ENCODE peak calls at places on chromosome 13, in eight cellular contexts. P is Peyer's patch; J is H9; Q is suprapubic skin; M is CD4-positive, CD25-positive, alpha-beta regulatory T cell; K is fibroblast of lung; F is MM.1S; D is pancreas. V is an unnamed sample.

GRCh38 chr13:48902421-48902820 is 73.3 kb upstream of the FNDC3A start:
- DNase-seq in P (no peak), J (peak; percentile 41), Q (no peak), M (no peak), K (no peak), F (no peak), D (no peak), V (no peak)

GRCh38 chr13:23447927-23448326 is 14.4 kb upstream of the SACS start:
- DNase-seq in P (no peak), J (no peak), Q (no peak), M (no peak), K (peak; percentile 67), F (no peak), D (no peak), V (no peak)

GRCh38 chr13:48318714-48319457 is 15.3 kb downstream of the RB1 start:
- DNase-seq in P (no peak), J (no peak), Q (no peak), M (no peak), K (no peak), F (no peak), D (peak; percentile 61), V (no peak)

GRCh38 chr13:62357887-62358645 is 942.4 kb upstream of the PCDH20 start:
- DNase-seq in P (no peak), J (peak; percentile 82), Q (no peak), M (no peak), K (peak; percentile 31), F (peak; percentile 33), D (no peak), V (no peak)

GRCh38 chr13:47474326-47474725 is 526.7 kb downstream of the SUCLA2 start:
- DNase-seq in P (no peak), J (no peak), Q (no peak), M (no peak), K (no peak), F (no peak), D (no peak), V (no peak)

GRCh38 chr13:41960195-41960699 is 662 bp downstream of the VWA8 start:
- DNase-seq in P (no peak), J (no peak), Q (no peak), M (no peak), K (peak; percentile 38), F (peak; percentile 11), D (no peak), V (no peak)

GRCh38 chr13:22082437-22083100 is 411.7 kb downstream of the FGF9 start:
- DNase-seq in P (no peak), J (no peak), Q (no peak), M (no peak), K (no peak), F (no peak), D (no peak), V (no peak)

GRCh38 chr13:26664942-26665341 is 95.6 kb downstream of the GPR12 start:
- DNase-seq in P (no peak), J (no peak), Q (no peak), M (no peak), K (no peak), F (no peak), D (no peak), V (no peak)

GRCh38 chr13:100139822-100140221 is 50.9 kb downstream of the PCCA start:
- DNase-seq in P (no peak), J (no peak), Q (no peak), M (no peak), K (peak; percentile 60), F (no peak), D (no peak), V (no peak)

GRCh38 chr13:43757266-43757665 is 29.5 kb downstream of the ENOX1 start:
- DNase-seq in P (no peak), J (no peak), Q (no peak), M (no peak), K (no peak), F (peak; percentile 6), D (no peak), V (no peak)

GRCh38 chr13:48448963-48449614 is 36.2 kb upstream of the LPAR6 start:
- DNase-seq in P (no peak), J (no peak), Q (no peak), M (no peak), K (peak; percentile 64), F (no peak), D (no peak), V (no peak)

GRCh38 chr13:106061781-106062180 is 473.7 kb downstream of the EFNB2 start:
- DNase-seq in P (no peak), J (no peak), Q (no peak), M (no peak), K (no peak), F (no peak), D (no peak), V (no peak)

GRCh38 chr13:67267136-67267535 is 37.0 kb upstream of the PCDH9 start:
- DNase-seq in P (no peak), J (no peak), Q (no peak), M (no peak), K (peak; percentile 78), F (no peak), D (no peak), V (no peak)

GRCh38 chr13:40477623-40478608 is 188.5 kb downstream of the FOXO1 start:
- DNase-seq in P (no peak), J (no peak), Q (no peak), M (no peak), K (peak; percentile 22), F (no peak), D (no peak), V (no peak)

GRCh38 chr13:103386341-103386740 is 320.1 kb upstream of the SLC10A2 start:
- DNase-seq in P (no peak), J (no peak), Q (no peak), M (no peak), K (peak; percentile 49), F (no peak), D (no peak), V (no peak)

GRCh38 chr13:97460004-97460756 is 26.2 kb downstream of the RAP2A start:
- DNase-seq in P (no peak), J (no peak), Q (no peak), M (no peak), K (peak; percentile 12), F (peak; percentile 84), D (no peak), V (no peak)

GRCh38 chr13:72952529-72953141 is 106.2 kb upstream of the KLF5 start:
- DNase-seq in P (no peak), J (no peak), Q (no peak), M (no peak), K (no peak), F (no peak), D (no peak), V (no peak)

DNA sequence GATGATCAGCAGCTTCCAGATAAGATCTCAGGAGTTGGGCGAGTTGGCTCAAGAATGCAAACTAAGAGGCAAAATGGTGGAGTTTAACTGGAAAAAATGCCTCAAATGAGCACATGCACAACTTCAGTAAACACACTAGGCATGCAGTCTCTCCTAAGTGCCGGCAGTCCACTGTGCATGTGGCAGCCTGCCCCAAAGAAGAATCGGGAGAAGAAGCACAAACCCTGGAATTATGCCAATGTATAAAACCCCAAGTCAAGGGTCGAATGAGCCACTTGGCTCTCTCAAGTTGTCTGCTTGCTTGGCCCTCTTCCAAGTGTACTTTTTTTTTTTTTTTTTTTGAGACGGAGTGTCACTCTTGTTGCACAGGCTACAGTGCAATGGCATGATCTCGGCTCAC is 53.3 kb upstream of the SLITRK1 start:
- DNase-seq in P (no peak), J (no peak), Q (no peak), M (no peak), K (no peak), F (no peak), D (no peak), V (no peak)
- H3K4me1 ChIP-seq in P (no peaks in the 10 kb centered on the region), J (peaks cover 2% of the 10 kb centered on the region), Q (no peaks in the 10 kb centered on the region), M (no peaks in the 10 kb centered on the region), K (no peaks in the 10 kb centered on the region), F (peaks cover 6% of the 10 kb centered on the region), D (no peaks in the 10 kb centered on the region), V (no peaks in the 10 kb centered on the region)

DNA sequence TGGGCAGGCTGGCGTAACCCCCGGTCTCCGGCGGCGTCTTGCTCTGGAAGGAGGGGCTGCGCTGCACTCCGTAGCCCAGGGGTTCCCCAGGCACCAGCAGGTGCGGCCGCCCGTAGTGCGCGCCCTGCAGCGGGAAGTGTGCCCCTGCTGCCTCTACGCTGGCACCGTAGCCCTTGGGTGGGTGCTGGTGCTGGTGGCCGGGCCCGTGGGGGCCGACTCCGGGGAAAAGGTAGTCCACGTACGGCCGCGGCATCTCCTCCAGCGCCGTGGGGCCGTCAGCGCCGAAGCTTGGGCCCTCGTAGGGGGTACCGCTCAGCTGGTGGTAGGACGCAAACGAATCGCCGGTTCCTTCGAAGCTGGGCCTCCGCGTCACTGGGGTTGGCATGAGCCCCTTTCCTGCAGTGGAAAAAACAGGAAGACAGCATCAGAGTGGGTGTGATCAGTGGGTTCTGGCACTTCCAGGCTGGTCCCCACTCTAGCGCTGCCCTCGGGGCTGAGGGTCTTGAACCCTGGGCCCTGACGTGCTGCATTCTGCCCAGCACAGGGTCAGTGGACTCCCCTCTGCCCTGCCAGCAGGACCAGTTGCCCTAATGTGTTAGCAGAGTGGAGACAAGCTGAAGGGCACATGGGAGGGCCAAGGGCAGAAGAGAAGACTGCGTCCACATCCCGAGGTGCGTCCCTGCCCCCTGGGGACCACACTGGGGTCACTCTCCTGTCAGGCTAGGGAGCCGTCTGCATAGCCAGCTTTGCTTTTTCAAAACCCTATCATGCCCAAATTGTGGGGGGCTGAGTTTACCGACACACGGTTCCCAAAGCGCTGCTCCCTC is 72.3 kb downstream of the LATS2 start:
- DNase-seq in P (no peak), J (no peak), Q (no peak), M (no peak), K (no peak), F (no peak), D (no peak), V (no peak)
- H3K27ac ChIP-seq in P (no peak overlapping the region), J (no peak overlapping the region), Q (no peak overlapping the region), M (no peak overlapping the region), K (no peak overlapping the region), F (no peak overlapping the region), D (no peak overlapping the region), V (no peak overlapping the region)

GRCh38 chr13:107117327-107118012 is 549.5 kb upstream of the ARGLU1 start:
- DNase-seq in P (no peak), J (no peak), Q (no peak), M (no peak), K (peak; percentile 22), F (no peak), D (no peak), V (no peak)

GRCh38 chr13:107111248-107111647 is 543.3 kb upstream of the ARGLU1 start:
- DNase-seq in P (no peak), J (no peak), Q (no peak), M (no peak), K (no peak), F (no peak), D (no peak), V (no peak)

DNA sequence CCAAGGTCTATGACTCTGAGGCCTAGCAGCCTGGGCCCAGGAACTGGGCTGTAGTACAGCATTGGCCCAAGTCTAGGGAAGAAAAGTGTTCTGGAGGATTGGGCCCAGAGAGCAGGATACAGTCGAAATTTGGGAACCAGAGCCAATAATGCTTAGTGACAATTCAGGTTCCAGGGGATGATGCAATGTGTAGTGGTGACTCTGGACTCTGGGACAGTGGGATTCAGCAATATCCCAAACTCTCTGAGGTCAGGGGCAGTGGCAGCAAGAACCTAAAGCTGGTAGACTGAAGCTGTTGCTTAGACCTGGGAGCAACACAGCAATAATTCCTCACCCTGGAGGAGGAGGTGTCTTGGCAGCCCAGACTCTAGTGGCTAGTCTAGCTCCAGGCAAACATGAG is 545.5 kb upstream of the ARGLU1 start:
- DNase-seq in P (no peak), J (no peak), Q (no peak), M (no peak), K (no peak), F (no peak), D (no peak), V (no peak)
- H3K4me1 ChIP-seq in P (no peaks in the 10 kb centered on the region), J (no peaks in the 10 kb centered on the region), Q (no peaks in the 10 kb centered on the region), M (no peaks in the 10 kb centered on the region), K (no peaks in the 10 kb centered on the region), F (no peaks in the 10 kb centered on the region), D (no peaks in the 10 kb centered on the region), V (no peaks in the 10 kb centered on the region)

GRCh38 chr13:32905063-32905863 is 111.0 kb upstream of the KL start:
- DNase-seq in P (no peak), J (no peak), Q (no peak), M (no peak), K (peak; percentile 87), F (peak; percentile 39), D (no peak), V (no peak)
- H3K27ac ChIP-seq in P (no peak overlapping the region), J (no peak overlapping the region), Q (no peak overlapping the region), M (no peak overlapping the region), K (no peak overlapping the region), F (peak overlapping the region; percentile 53), D (no peak overlapping the region), V (no peak overlapping the region)